ENCODE peak calls at places on chromosomes 2 and 18, in ten cellular contexts. One of them, this sample, is unnamed. For H3K27me3, the result is how much of the 10 kb centered on the place peaks cover.

GRCh38 chr2:101563849-101564248 is 88.9 kb upstream of the RFX8 start:
- DNase-seq in CD8-positive, alpha-beta T cell: no peak
- DNase-seq in H7: no peak
- DNase-seq in uterus: no peak
- DNase-seq in GM23248: no peak
- DNase-seq in Karpas-422: no peak
- DNase-seq in neuronal stem cell: no peak
- DNase-seq in dorsolateral prefrontal cortex: no peak
- DNase-seq in ovary: no peak
- DNase-seq in PC-9: no peak
- DNase-seq in this sample: no peak

GRCh38 chr2:196592912-196593881 is 46.3 kb upstream of the CCDC150 start:
- DNase-seq in CD8-positive, alpha-beta T cell: no peak
- DNase-seq in H7: peak
- DNase-seq in uterus: no peak
- DNase-seq in GM23248: peak
- DNase-seq in Karpas-422: no peak
- DNase-seq in neuronal stem cell: peak
- DNase-seq in dorsolateral prefrontal cortex: peak
- DNase-seq in ovary: no peak
- DNase-seq in PC-9: no peak
- DNase-seq in this sample: no peak

GRCh38 chr2:227410191-227410590 is 22.4 kb upstream of the SCYGR1 start:
- DNase-seq in CD8-positive, alpha-beta T cell: no peak
- DNase-seq in H7: no peak
- DNase-seq in uterus: no peak
- DNase-seq in GM23248: no peak
- DNase-seq in Karpas-422: no peak
- DNase-seq in neuronal stem cell: no peak
- DNase-seq in dorsolateral prefrontal cortex: no peak
- DNase-seq in ovary: no peak
- DNase-seq in PC-9: no peak
- DNase-seq in this sample: no peak

GRCh38 chr18:70781860-70782453 is 493.1 kb downstream of the SOCS6 start:
- DNase-seq in CD8-positive, alpha-beta T cell: peak
- DNase-seq in H7: peak
- DNase-seq in uterus: no peak
- DNase-seq in GM23248: peak
- DNase-seq in Karpas-422: peak
- DNase-seq in neuronal stem cell: peak
- DNase-seq in dorsolateral prefrontal cortex: no peak
- DNase-seq in ovary: no peak
- DNase-seq in PC-9: peak
- DNase-seq in this sample: peak

GRCh38 chr2:64750001-64750816 is 96.5 kb upstream of the SERTAD2 start:
- DNase-seq in CD8-positive, alpha-beta T cell: peak
- DNase-seq in H7: peak
- DNase-seq in uterus: peak
- DNase-seq in GM23248: peak
- DNase-seq in Karpas-422: peak
- DNase-seq in neuronal stem cell: no peak
- DNase-seq in dorsolateral prefrontal cortex: peak
- DNase-seq in ovary: peak
- DNase-seq in PC-9: no peak
- DNase-seq in this sample: no peak

GRCh38 chr2:112175958-112176573 is 37.9 kb downstream of the FBLN7 start:
- DNase-seq in CD8-positive, alpha-beta T cell: no peak
- DNase-seq in H7: no peak
- DNase-seq in uterus: no peak
- DNase-seq in GM23248: no peak
- DNase-seq in Karpas-422: no peak
- DNase-seq in neuronal stem cell: no peak
- DNase-seq in dorsolateral prefrontal cortex: no peak
- DNase-seq in ovary: no peak
- DNase-seq in PC-9: no peak
- DNase-seq in this sample: no peak

GRCh38 chr2:194854941-194855340 is 802.1 kb upstream of the SLC39A10 start:
- DNase-seq in CD8-positive, alpha-beta T cell: no peak
- DNase-seq in H7: no peak
- DNase-seq in uterus: peak
- DNase-seq in GM23248: no peak
- DNase-seq in Karpas-422: no peak
- DNase-seq in neuronal stem cell: no peak
- DNase-seq in dorsolateral prefrontal cortex: no peak
- DNase-seq in ovary: no peak
- DNase-seq in PC-9: no peak
- DNase-seq in this sample: no peak

GRCh38 chr2:164651361-164651760 is 30.1 kb upstream of the GRB14 start:
- DNase-seq in CD8-positive, alpha-beta T cell: no peak
- DNase-seq in H7: no peak
- DNase-seq in uterus: no peak
- DNase-seq in GM23248: no peak
- DNase-seq in Karpas-422: no peak
- DNase-seq in neuronal stem cell: no peak
- DNase-seq in dorsolateral prefrontal cortex: no peak
- DNase-seq in ovary: no peak
- DNase-seq in PC-9: no peak
- DNase-seq in this sample: no peak

GRCh38 chr2:28411956-28412609 is 19.4 kb downstream of the FOSL2 start:
- DNase-seq in CD8-positive, alpha-beta T cell: no peak
- DNase-seq in H7: no peak
- DNase-seq in uterus: no peak
- DNase-seq in GM23248: no peak
- DNase-seq in Karpas-422: no peak
- DNase-seq in neuronal stem cell: no peak
- DNase-seq in dorsolateral prefrontal cortex: peak
- DNase-seq in ovary: peak
- DNase-seq in PC-9: no peak
- DNase-seq in this sample: no peak

GRCh38 chr2:88764850-88765153 is 73.3 kb downstream of the RPIA start:
- DNase-seq in CD8-positive, alpha-beta T cell: no peak
- DNase-seq in H7: no peak
- DNase-seq in uterus: no peak
- DNase-seq in GM23248: no peak
- DNase-seq in Karpas-422: no peak
- DNase-seq in neuronal stem cell: no peak
- DNase-seq in dorsolateral prefrontal cortex: no peak
- DNase-seq in ovary: no peak
- DNase-seq in PC-9: no peak
- DNase-seq in this sample: no peak

GRCh38 chr2:108917078-108917440 is 72.0 kb downstream of the EDAR start:
- DNase-seq in CD8-positive, alpha-beta T cell: no peak
- DNase-seq in H7: no peak
- DNase-seq in uterus: no peak
- DNase-seq in GM23248: peak
- DNase-seq in Karpas-422: no peak
- DNase-seq in neuronal stem cell: no peak
- DNase-seq in dorsolateral prefrontal cortex: no peak
- DNase-seq in ovary: no peak
- DNase-seq in PC-9: no peak
- DNase-seq in this sample: peak

GRCh38 chr2:163312723-163313122 is 423.1 kb downstream of the FIGN start:
- DNase-seq in CD8-positive, alpha-beta T cell: no peak
- DNase-seq in H7: no peak
- DNase-seq in uterus: no peak
- DNase-seq in GM23248: no peak
- DNase-seq in Karpas-422: no peak
- DNase-seq in neuronal stem cell: no peak
- DNase-seq in dorsolateral prefrontal cortex: no peak
- DNase-seq in ovary: no peak
- DNase-seq in PC-9: no peak
- DNase-seq in this sample: no peak

GRCh38 chr18:13216092-13216582 is 2.4 kb upstream of the LDLRAD4 start:
- DNase-seq in CD8-positive, alpha-beta T cell: peak
- DNase-seq in H7: peak
- DNase-seq in uterus: peak
- DNase-seq in GM23248: peak
- DNase-seq in Karpas-422: peak
- DNase-seq in neuronal stem cell: peak
- DNase-seq in dorsolateral prefrontal cortex: peak
- DNase-seq in ovary: peak
- DNase-seq in PC-9: no peak
- DNase-seq in this sample: no peak

GRCh38 chr18:26978812-26979341 is 113.4 kb upstream of the AQP4 start:
- DNase-seq in CD8-positive, alpha-beta T cell: no peak
- DNase-seq in H7: no peak
- DNase-seq in uterus: no peak
- DNase-seq in GM23248: no peak
- DNase-seq in Karpas-422: no peak
- DNase-seq in neuronal stem cell: no peak
- DNase-seq in dorsolateral prefrontal cortex: no peak
- DNase-seq in ovary: no peak
- DNase-seq in PC-9: no peak
- DNase-seq in this sample: no peak

GRCh38 chr2:16382451-16382850 is 283.2 kb downstream of the CYRIA start:
- DNase-seq in CD8-positive, alpha-beta T cell: no peak
- DNase-seq in H7: no peak
- DNase-seq in uterus: no peak
- DNase-seq in GM23248: no peak
- DNase-seq in Karpas-422: no peak
- DNase-seq in neuronal stem cell: no peak
- DNase-seq in dorsolateral prefrontal cortex: no peak
- DNase-seq in ovary: no peak
- DNase-seq in PC-9: no peak
- DNase-seq in this sample: no peak

DNA sequence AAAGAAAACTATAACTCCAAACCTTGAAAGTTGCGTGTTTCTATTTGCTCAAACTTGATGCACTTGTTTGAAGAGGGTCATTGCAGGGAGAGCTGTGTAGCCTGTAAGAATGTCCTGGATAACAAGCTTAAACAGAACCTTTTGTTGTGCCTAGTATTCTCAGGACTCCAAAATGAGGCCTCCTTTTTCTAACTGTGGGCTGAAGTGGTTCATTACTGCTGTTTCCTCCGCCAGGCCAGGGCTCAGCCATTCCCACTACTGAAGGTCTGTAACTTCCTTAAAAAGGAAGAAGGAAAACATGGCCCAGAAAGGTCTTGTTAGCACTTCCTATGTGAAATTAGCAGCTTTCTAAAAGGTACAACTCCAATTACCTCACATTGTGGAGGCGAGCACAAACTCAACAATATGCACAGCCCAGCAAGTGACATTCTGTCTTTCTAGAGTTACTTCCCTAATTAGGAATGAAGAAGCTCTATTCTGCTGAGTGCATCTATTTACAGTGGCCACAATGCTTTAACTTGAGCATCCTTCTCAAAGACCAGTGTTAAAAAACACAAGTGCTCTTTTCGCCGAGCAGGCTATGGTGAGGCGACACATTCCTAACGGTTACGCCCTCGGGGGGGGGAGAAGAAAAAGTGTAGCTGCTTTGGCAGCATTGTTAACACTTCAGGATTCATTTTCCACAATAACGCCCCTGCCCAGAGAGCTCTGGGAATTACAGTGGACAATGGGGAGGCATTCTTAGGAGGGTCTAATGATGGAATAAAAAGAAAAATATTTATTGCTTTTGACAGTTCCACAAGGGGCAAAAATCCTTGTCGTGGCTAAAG is 136.9 kb upstream of the SIX3 start:
- DNase-seq in CD8-positive, alpha-beta T cell: no peak
- DNase-seq in H7: peak
- DNase-seq in uterus: no peak
- DNase-seq in GM23248: no peak
- DNase-seq in Karpas-422: no peak
- DNase-seq in neuronal stem cell: peak
- DNase-seq in dorsolateral prefrontal cortex: no peak
- DNase-seq in ovary: no peak
- DNase-seq in PC-9: peak
- DNase-seq in this sample: no peak
- H3K27me3 ChIP-seq in CD8-positive, alpha-beta T cell: under half
- H3K27me3 ChIP-seq in H7: under half
- H3K27me3 ChIP-seq in uterus: half or more
- H3K27me3 ChIP-seq in GM23248: half or more
- H3K27me3 ChIP-seq in Karpas-422: under half
- H3K27me3 ChIP-seq in neuronal stem cell: half or more
- H3K27me3 ChIP-seq in dorsolateral prefrontal cortex: half or more
- H3K27me3 ChIP-seq in ovary: under half
- H3K27me3 ChIP-seq in PC-9: under half
- H3K27me3 ChIP-seq in this sample: half or more

GRCh38 chr18:79784071-79784913 is 13.4 kb upstream of the KCNG2 start:
- DNase-seq in CD8-positive, alpha-beta T cell: no peak
- DNase-seq in H7: peak
- DNase-seq in uterus: no peak
- DNase-seq in GM23248: no peak
- DNase-seq in Karpas-422: no peak
- DNase-seq in neuronal stem cell: no peak
- DNase-seq in dorsolateral prefrontal cortex: peak
- DNase-seq in ovary: no peak
- DNase-seq in PC-9: no peak
- DNase-seq in this sample: no peak
- H3K4me3 ChIP-seq in CD8-positive, alpha-beta T cell: no peak
- H3K4me3 ChIP-seq in H7: no peak
- H3K4me3 ChIP-seq in uterus: no peak
- H3K4me3 ChIP-seq in GM23248: no peak
- H3K4me3 ChIP-seq in Karpas-422: no peak
- H3K4me3 ChIP-seq in neuronal stem cell: no peak
- H3K4me3 ChIP-seq in dorsolateral prefrontal cortex: no peak
- H3K4me3 ChIP-seq in ovary: no peak
- H3K4me3 ChIP-seq in PC-9: no peak
- H3K4me3 ChIP-seq in this sample: no peak

DNA sequence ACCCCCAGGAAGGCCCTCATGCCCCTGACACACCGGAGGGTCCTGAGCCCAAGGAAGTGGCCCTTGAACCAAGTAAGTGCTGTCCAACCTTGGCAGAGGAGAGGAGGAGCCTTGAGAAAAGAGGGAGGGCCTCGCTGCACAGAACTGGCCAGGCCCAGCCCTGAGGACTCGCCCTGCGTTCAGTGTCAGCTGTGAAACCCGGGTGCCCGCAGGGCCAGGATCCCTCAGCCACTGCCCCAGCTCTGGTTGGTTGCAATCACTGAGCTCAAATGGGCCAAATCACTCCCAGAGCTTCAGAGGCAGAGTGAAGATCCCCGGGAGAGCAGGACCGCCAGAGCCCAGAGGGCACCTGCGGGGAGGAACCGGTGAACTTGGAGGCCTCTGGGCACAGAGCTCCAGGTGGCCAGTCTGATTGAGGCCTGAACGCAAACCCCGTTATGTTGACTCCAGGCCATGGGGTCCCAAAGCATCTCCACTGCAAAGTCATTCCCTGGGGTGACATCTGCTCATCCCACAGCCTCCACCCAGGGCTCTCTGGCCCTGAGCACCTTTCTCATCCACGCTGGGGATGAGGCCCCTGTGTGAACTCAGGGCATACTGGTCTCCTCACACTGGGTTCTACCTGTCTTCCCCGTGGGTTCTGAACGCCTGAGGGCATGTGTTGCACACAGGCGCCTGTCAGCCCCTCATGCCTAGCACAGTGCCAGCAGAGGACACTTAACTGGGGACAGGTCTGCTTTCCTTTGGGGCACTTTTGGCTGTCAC is 11.9 kb downstream of the GBX2 start:
- DNase-seq in CD8-positive, alpha-beta T cell: no peak
- DNase-seq in H7: no peak
- DNase-seq in uterus: no peak
- DNase-seq in GM23248: no peak
- DNase-seq in Karpas-422: no peak
- DNase-seq in neuronal stem cell: no peak
- DNase-seq in dorsolateral prefrontal cortex: no peak
- DNase-seq in ovary: no peak
- DNase-seq in PC-9: no peak
- DNase-seq in this sample: no peak
- H3K27me3 ChIP-seq in CD8-positive, alpha-beta T cell: under half
- H3K27me3 ChIP-seq in H7: under half
- H3K27me3 ChIP-seq in uterus: under half
- H3K27me3 ChIP-seq in GM23248: under half
- H3K27me3 ChIP-seq in Karpas-422: under half
- H3K27me3 ChIP-seq in neuronal stem cell: under half
- H3K27me3 ChIP-seq in dorsolateral prefrontal cortex: under half
- H3K27me3 ChIP-seq in ovary: under half
- H3K27me3 ChIP-seq in PC-9: under half
- H3K27me3 ChIP-seq in this sample: half or more

GRCh38 chr2:74919827-74920226 is 38.6 kb upstream of the POLE4 start:
- DNase-seq in CD8-positive, alpha-beta T cell: peak
- DNase-seq in H7: peak
- DNase-seq in uterus: peak
- DNase-seq in GM23248: peak
- DNase-seq in Karpas-422: peak
- DNase-seq in neuronal stem cell: peak
- DNase-seq in dorsolateral prefrontal cortex: peak
- DNase-seq in ovary: peak
- DNase-seq in PC-9: peak
- DNase-seq in this sample: no peak
- H3K4me3 ChIP-seq in CD8-positive, alpha-beta T cell: no peak
- H3K4me3 ChIP-seq in H7: peak
- H3K4me3 ChIP-seq in uterus: no peak
- H3K4me3 ChIP-seq in GM23248: peak
- H3K4me3 ChIP-seq in Karpas-422: no peak
- H3K4me3 ChIP-seq in neuronal stem cell: peak
- H3K4me3 ChIP-seq in dorsolateral prefrontal cortex: peak
- H3K4me3 ChIP-seq in ovary: no peak
- H3K4me3 ChIP-seq in PC-9: peak
- H3K4me3 ChIP-seq in this sample: peak